ENCODE peak calls at places on chromosomes 7 and 10, in six cellular contexts. I, V, O, D, P and H are unnamed samples.

GRCh38 chr10:28503114-28503513 is 29.8 kb upstream of the WAC start:
- DNase-seq in D (no peak), P (no peak), V (no peak), O (no peak), I (no peak), H (no peak)

GRCh38 chr10:131187274-131187673 is 124.2 kb downstream of the TCERG1L start:
- DNase-seq in D (no peak), P (no peak), I (no peak), O (no peak), V (no peak), H (no peak)

GRCh38 chr10:14553434-14553833 is 221.3 kb downstream of the FAM107B start:
- DNase-seq in I (no peak), O (peak; percentile 78), D (no peak), V (no peak), P (peak; percentile 87), H (no peak)

GRCh38 chr10:44325157-44325556 is 59.7 kb downstream of the CXCL12 start:
- DNase-seq in D (no peak), P (no peak), O (no peak), V (no peak), I (no peak), H (no peak)

GRCh38 chr7:123992913-123993518 is 39.9 kb downstream of the TMEM229A start:
- DNase-seq in I (no peak), D (no peak), O (no peak), P (no peak), V (no peak), H (no peak)

GRCh38 chr10:64430690-64431323 is 909.6 kb downstream of the REEP3 start:
- DNase-seq in P (no peak), I (peak; percentile 80), D (peak; percentile 59), O (no peak), V (peak; percentile 54), H (no peak)

GRCh38 chr10:60524541-60524940 is 134.9 kb upstream of the ANK3 start:
- DNase-seq in V (no peak), D (no peak), O (peak; percentile 38), P (peak; percentile 52), I (no peak), H (no peak)

GRCh38 chr7:138565451-138566114 is 105.5 kb downstream of the TRIM24 start:
- DNase-seq in O (peak; percentile 36), P (peak; percentile 78), V (no peak), I (peak; percentile 41), D (no peak), H (peak; percentile 19)

GRCh38 chr7:79051915-79052314 is 401.6 kb downstream of the MAGI2 start:
- DNase-seq in D (no peak), V (no peak), O (peak; percentile 5), P (peak; percentile 36), I (no peak), H (no peak)

GRCh38 chr7:44383566-44383965 is 58.2 kb upstream of the CAMK2B start:
- DNase-seq in P (peak; percentile 81), V (no peak), O (peak; percentile 88), I (peak; percentile 14), D (no peak), H (no peak)

GRCh38 chr7:85554294-85554877 is 367.5 kb upstream of the SEMA3D start:
- DNase-seq in P (peak; percentile 82), O (peak; percentile 73), I (no peak), V (no peak), D (peak; percentile 50), H (peak; percentile 91)

GRCh38 chr10:60352105-60352504 is 37.6 kb downstream of the ANK3 start:
- DNase-seq in I (no peak), D (no peak), P (no peak), V (no peak), O (no peak), H (no peak)

GRCh38 chr10:126147866-126148578 is 240.3 kb downstream of the ADAM12 start:
- DNase-seq in I (no peak), P (peak; percentile 51), D (no peak), V (no peak), O (peak; percentile 60), H (no peak)

GRCh38 chr10:34941471-34942357 is 126.6 kb upstream of the PARD3 start:
- DNase-seq in O (peak; percentile 36), D (no peak), I (no peak), P (peak; percentile 13), V (no peak), H (peak; percentile 58)

GRCh38 chr10:131206136-131206995 is 105.2 kb downstream of the TCERG1L start:
- DNase-seq in D (no peak), I (peak; percentile 14), O (no peak), P (no peak), V (no peak), H (no peak)

GRCh38 chr10:30759423-30759822 is 129.9 kb upstream of the LYZL2 start:
- DNase-seq in I (no peak), O (peak; percentile 54), P (peak; percentile 84), V (no peak), D (no peak), H (no peak)

GRCh38 chr10:132934953-132935352 is 7.4 kb downstream of the CFAP46 start:
- DNase-seq in D (no peak), P (no peak), V (no peak), I (no peak), O (no peak), H (no peak)

GRCh38 chr7:5183155-5183554 is 6.9 kb upstream of the WIPI2 start:
- DNase-seq in V (no peak), P (no peak), O (no peak), I (no peak), D (no peak), H (peak; percentile 88)

GRCh38 chr10:105950410-105950809 is 1214.1 kb downstream of the SORCS1 start:
- DNase-seq in O (peak; percentile 28), V (no peak), D (peak; percentile 38), P (peak; percentile 34), I (peak; percentile 52), H (no peak)

GRCh38 chr7:50463035-50463434 is 12.9 kb upstream of the FIGNL1 start:
- DNase-seq in P (no peak), D (no peak), V (no peak), I (no peak), O (no peak), H (no peak)

GRCh38 chr7:19143930-19144574 is 1.2 kb downstream of the FERD3L start:
- DNase-seq in P (no peak), D (no peak), V (no peak), O (no peak), I (peak; percentile 62), H (no peak)

GRCh38 chr7:6444516-6445269 is 3.1 kb downstream of the DAGLB start:
- DNase-seq in O (peak; percentile 44), V (no peak), P (peak; percentile 60), D (no peak), I (no peak), H (peak; percentile 77)

GRCh38 chr7:108561047-108561619 is 8.4 kb downstream of the THAP5 start:
- DNase-seq in V (no peak), D (no peak), O (peak; percentile 15), P (peak; percentile 45), I (no peak), H (no peak)

GRCh38 chr7:57218196-57218716 is 86.0 kb upstream of the ZNF479 start:
- DNase-seq in V (no peak), P (no peak), I (no peak), D (no peak), O (no peak), H (no peak)

GRCh38 chr7:57215423-57215822 is 83.2 kb upstream of the ZNF479 start:
- DNase-seq in V (no peak), P (no peak), D (no peak), I (no peak), O (no peak), H (no peak)

GRCh38 chr7:57225666-57226065 is 93.4 kb upstream of the ZNF479 start:
- DNase-seq in D (no peak), P (no peak), I (no peak), V (no peak), O (no peak), H (no peak)

GRCh38 chr7:57216340-57216739 is 84.1 kb upstream of the ZNF479 start:
- DNase-seq in D (no peak), O (no peak), V (no peak), I (no peak), P (no peak), H (no peak)

DNA sequence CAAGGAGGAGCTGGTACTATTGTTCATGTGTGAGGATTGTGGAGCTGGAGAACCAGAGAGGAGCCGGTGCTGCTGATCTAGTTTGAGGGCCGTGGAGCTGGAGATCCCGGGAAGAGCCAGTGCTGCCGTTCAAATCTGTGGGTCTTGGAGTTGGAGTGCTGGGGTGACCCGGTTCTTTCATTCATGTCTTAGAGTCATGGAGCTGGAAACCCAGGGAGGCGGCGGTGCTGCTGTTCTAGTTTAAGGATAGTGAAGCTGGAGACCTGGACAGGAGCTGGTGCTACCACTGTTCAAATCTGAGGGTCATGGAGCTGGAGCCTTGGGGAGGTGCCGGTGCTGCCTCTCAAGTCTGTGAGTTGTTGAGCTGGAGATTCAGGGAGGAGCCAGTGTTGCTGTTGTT is 88.5 kb upstream of the ZNF479 start:
- DNase-seq in P (no peak), O (no peak), I (no peak), D (no peak), V (no peak), H (no peak)
- H3K14ac ChIP-seq in P (no peak overlapping the region), O (no peak overlapping the region), I (no peak overlapping the region), D (no peak overlapping the region), V (no peak overlapping the region), H (no peak overlapping the region)

DNA sequence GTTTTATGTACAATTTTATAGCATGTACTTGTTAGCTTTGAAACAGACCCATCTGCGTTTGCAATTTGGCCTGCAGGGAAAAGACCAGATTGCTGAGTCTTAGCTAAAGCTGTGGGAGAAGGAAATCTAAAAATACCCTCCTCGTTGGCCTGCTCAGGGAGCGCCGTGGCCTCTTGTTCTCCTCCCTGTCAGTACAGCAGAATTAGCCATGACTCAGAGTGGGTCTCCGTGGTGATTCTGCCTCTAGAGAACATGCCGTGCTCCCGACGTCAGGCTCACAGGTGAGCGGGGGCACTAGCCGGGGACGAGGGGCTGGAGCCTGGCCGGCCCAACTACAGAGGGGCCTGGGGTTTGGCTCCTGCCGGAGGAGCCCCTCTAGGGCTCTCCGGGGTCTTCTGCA is 98.8 kb downstream of the LHPP start:
- DNase-seq in I (no peak), O (peak; percentile 72), P (peak; percentile 62), D (no peak), V (no peak), H (no peak)
- H4K8ac ChIP-seq in I (no peak overlapping the region), O (peak overlapping the region; percentile 59), P (no peak overlapping the region), D (no peak overlapping the region), V (no peak overlapping the region), H (no peak overlapping the region)

GRCh38 chr7:105705427-105705826 is 124.1 kb upstream of the EFCAB10 start:
- DNase-seq in V (no peak), P (no peak), O (no peak), D (no peak), I (no peak), H (no peak)
- H2AK5ac ChIP-seq in V (no peak overlapping the region), P (no peak overlapping the region), O (no peak overlapping the region), D (no peak overlapping the region), I (peak overlapping the region; percentile 21), H (no peak overlapping the region)

DNA sequence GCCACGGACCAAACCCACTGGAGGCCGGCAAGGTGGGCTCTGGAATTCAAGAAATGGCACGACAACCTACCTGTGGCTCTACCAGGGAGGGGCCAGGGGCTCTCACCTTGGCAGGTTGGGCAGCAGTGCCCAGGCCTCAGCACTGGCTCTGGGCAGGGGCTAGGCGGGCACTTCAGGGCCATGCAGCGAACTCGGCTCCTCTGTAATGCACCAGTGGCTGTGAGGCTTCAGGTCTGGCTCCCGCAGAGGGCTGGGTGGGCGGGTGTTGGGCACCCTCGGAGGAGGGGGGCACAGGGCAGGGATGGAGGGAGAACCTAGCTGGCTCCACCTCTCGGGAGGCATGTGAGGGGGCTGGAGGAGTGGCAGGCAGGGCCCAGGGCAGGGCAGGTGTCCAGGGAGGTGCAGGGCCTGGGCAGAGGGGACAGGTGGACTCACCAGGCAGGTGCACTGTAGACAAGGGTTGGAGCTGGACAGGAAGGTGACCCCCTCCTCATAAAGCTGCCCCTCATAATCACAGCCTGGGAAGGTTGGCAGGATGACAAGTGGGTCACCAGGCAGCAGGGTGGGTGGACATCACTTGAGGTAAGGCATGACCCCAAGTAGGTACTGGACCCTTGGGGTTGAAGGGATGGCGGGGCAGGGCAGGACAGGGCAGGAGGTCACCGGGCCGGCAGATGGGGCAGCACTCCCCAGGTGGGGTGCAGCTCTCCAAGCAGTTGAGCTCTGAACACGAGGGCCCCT is 6.7 kb downstream of the KCP start:
- DNase-seq in V (no peak), I (peak; percentile 13), O (no peak), D (no peak), P (no peak), H (no peak)
- H3K14ac ChIP-seq in V (no peak overlapping the region), I (no peak overlapping the region), O (peak overlapping the region; percentile 19), D (no peak overlapping the region), P (no peak overlapping the region), H (no peak overlapping the region)